ENCODE peak calls at places on chromosome 21, in nine cellular contexts. C is lower lobe of right lung; S is heart right ventricle; W is HAP-1; K is CD4-positive, alpha-beta memory T cell; I is breast epithelium; N is brain microvascular endothelial cell; J is left ventricle myocardium inferior; R is PC-3. T is an unnamed sample.

GRCh38 chr21:25062061-25062460 is 545.2 kb downstream of the MRPL39 start:
- DNase-seq in K (no peak), N (no peak), I (no peak), J (no peak), S (no peak), C (no peak), W (no peak), R (no peak), T (no peak)

GRCh38 chr21:21200939-21201610 is 202.9 kb downstream of the NCAM2 start:
- DNase-seq in S (no peak), N (peak; percentile 2), R (no peak), J (no peak), I (no peak), K (no peak), W (no peak), C (no peak), T (no peak)

GRCh38 chr21:33432496-33432895 is 29.3 kb downstream of the IFNGR2 start:
- DNase-seq in W (no peak), J (no peak), N (no peak), K (no peak), R (no peak), S (no peak), C (no peak), I (no peak), T (no peak)

GRCh38 chr21:32469628-32470027 is 57.1 kb downstream of the EVA1C start:
- DNase-seq in K (no peak), N (no peak), C (no peak), S (no peak), I (no peak), R (no peak), W (no peak), J (no peak), T (no peak)

GRCh38 chr21:33951276-33952178 is 35.9 kb upstream of the ATP5PO start:
- DNase-seq in S (no peak), I (no peak), W (no peak), N (peak; percentile 60), K (no peak), C (no peak), R (no peak), J (no peak), T (no peak)

GRCh38 chr21:20739421-20739820 is 258.8 kb upstream of the NCAM2 start:
- DNase-seq in R (peak; percentile 25), I (no peak), W (peak; percentile 30), S (no peak), J (no peak), C (no peak), N (no peak), K (no peak), T (no peak)

GRCh38 chr21:31329431-31330143 is 14.5 kb downstream of the TIAM1 start:
- DNase-seq in K (no peak), C (no peak), J (no peak), R (no peak), S (no peak), N (no peak), I (no peak), W (no peak), T (no peak)

GRCh38 chr21:26115899-26116298 is 54.7 kb downstream of the APP start:
- DNase-seq in W (no peak), S (no peak), C (no peak), I (no peak), N (peak; percentile 49), R (peak; percentile 54), J (no peak), K (no peak), T (no peak)

GRCh38 chr21:35996217-35996616 is 64.1 kb downstream of the SETD4 start:
- DNase-seq in K (no peak), N (no peak), J (no peak), W (no peak), S (no peak), R (no peak), C (no peak), I (no peak), T (no peak)

GRCh38 chr21:41367598-41368360 is 6.0 kb downstream of the MX2 start:
- DNase-seq in R (no peak), K (no peak), I (no peak), W (no peak), J (no peak), C (no peak), N (no peak), S (no peak), T (no peak)

GRCh38 chr21:41365377-41366107 is 3.7 kb downstream of the MX2 start:
- DNase-seq in R (no peak), N (no peak), J (no peak), S (no peak), K (no peak), W (no peak), C (no peak), I (no peak), T (no peak)

GRCh38 chr21:41368361-41369104 is 6.7 kb downstream of the MX2 start:
- DNase-seq in S (no peak), C (no peak), J (no peak), I (no peak), W (no peak), K (no peak), R (no peak), N (no peak), T (no peak)

GRCh38 chr21:41364308-41364707 is 2.5 kb downstream of the MX2 start:
- DNase-seq in R (peak; percentile 29), N (no peak), J (no peak), W (no peak), K (no peak), C (no peak), S (no peak), I (no peak), T (no peak)

GRCh38 chr21:41366522-41367151 is 4.8 kb downstream of the MX2 start:
- DNase-seq in I (no peak), N (peak; percentile 75), K (no peak), W (no peak), R (peak; percentile 89), J (no peak), C (peak; percentile 82), S (no peak), T (peak; percentile 73)
- H3K4me3 ChIP-seq in I (no peak overlapping the region), N (no peak overlapping the region), K (no peak overlapping the region), W (no peak overlapping the region), R (peak overlapping the region; percentile 43), J (no peak overlapping the region), C (no peak overlapping the region), S (no peak overlapping the region), T (no peak overlapping the region)

GRCh38 chr21:41745971-41746743 is 20.7 kb downstream of the RIPK4 start:
- DNase-seq in K (no peak), C (no peak), I (no peak), R (no peak), S (no peak), W (no peak), N (no peak), J (no peak), T (no peak)
- H3K36me3 ChIP-seq in K (no peaks in the 10 kb centered on the region), C (peaks cover 28% of the 10 kb centered on the region), I (no peaks in the 10 kb centered on the region), R (peaks cover 99% of the 10 kb centered on the region), S (no peaks in the 10 kb centered on the region), W (no peaks in the 10 kb centered on the region), N (no peaks in the 10 kb centered on the region), J (no peaks in the 10 kb centered on the region), T (no peaks in the 10 kb centered on the region)

DNA sequence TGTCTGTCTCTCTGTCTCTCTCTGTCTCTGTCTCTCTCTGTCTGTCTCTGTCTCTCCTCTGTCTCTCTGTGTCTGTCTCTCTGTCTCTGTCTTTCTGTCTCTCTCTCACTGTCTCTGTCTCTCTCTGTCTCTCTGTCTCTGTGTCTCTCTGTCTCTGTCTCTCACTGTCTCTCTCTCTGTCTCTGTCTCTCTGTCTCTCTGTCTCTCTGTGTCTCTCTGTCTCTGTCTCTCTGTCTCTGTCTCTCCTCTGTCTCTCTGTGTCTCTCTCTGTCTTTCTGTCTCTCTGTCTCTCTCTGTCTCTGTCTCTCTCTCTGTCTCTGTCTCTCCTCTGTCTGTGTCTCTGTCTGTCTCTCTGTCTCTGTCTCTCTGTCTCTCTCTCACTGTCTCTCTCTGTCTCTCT is 873 bp upstream of the COL6A1 start:
- DNase-seq in N (no peak), J (no peak), K (no peak), C (no peak), R (no peak), W (no peak), S (no peak), I (no peak), T (no peak)
- H3K27me3 ChIP-seq in N (no peaks in the 10 kb centered on the region), J (no peaks in the 10 kb centered on the region), K (no peaks in the 10 kb centered on the region), C (peaks cover 6% of the 10 kb centered on the region), R (no peaks in the 10 kb centered on the region), W (no peaks in the 10 kb centered on the region), S (no peaks in the 10 kb centered on the region), I (no peaks in the 10 kb centered on the region), T (no peaks in the 10 kb centered on the region)

GRCh38 chr21:42395302-42395701 is 550 bp downstream of the TMPRSS3 start:
- DNase-seq in N (no peak), K (no peak), C (no peak), I (no peak), S (no peak), W (no peak), J (no peak), R (no peak), T (no peak)

GRCh38 chr21:42390696-42391095 is 5.2 kb downstream of the TMPRSS3 start:
- DNase-seq in S (no peak), N (no peak), W (no peak), C (no peak), R (no peak), I (peak; percentile 63), J (no peak), K (no peak), T (no peak)

GRCh38 chr21:42391297-42391696 is 4.6 kb downstream of the TMPRSS3 start:
- DNase-seq in W (no peak), I (no peak), J (no peak), N (no peak), C (no peak), K (no peak), S (no peak), R (no peak), T (no peak)

GRCh38 chr21:42393443-42393950 is 2.4 kb downstream of the TMPRSS3 start:
- DNase-seq in R (no peak), J (no peak), C (no peak), K (no peak), I (no peak), N (no peak), W (no peak), S (no peak), T (no peak)

GRCh38 chr21:42392731-42393442 is 3.0 kb downstream of the TMPRSS3 start:
- DNase-seq in K (peak; percentile 44), S (no peak), C (no peak), I (no peak), W (no peak), R (peak; percentile 47), J (no peak), N (peak; percentile 46), T (no peak)
- H3K4me3 ChIP-seq in K (no peak overlapping the region), S (no peak overlapping the region), C (no peak overlapping the region), I (no peak overlapping the region), W (no peak overlapping the region), R (no peak overlapping the region), J (peak overlapping the region; percentile 19), N (no peak overlapping the region), T (no peak overlapping the region)

GRCh38 chr21:46191686-46192575 is 7.7 kb upstream of the SPATC1L start:
- DNase-seq in I (no peak), N (no peak), S (no peak), W (peak; percentile 2), K (no peak), J (no peak), C (no peak), R (no peak), T (no peak)
- H3K36me3 ChIP-seq in I (no peaks in the 10 kb centered on the region), N (peaks cover 48% of the 10 kb centered on the region), S (peaks cover 16% of the 10 kb centered on the region), W (peaks cover 45% of the 10 kb centered on the region), K (peaks cover 17% of the 10 kb centered on the region), J (peaks cover 62% of the 10 kb centered on the region), C (peaks cover 69% of the 10 kb centered on the region), R (peaks cover 4% of the 10 kb centered on the region), T (peaks cover 48% of the 10 kb centered on the region)